ENCODE peak calls at places on chromosomes 12 and 14, in ten cellular contexts. V, Q, F, J, U, L, X, O, D and A are unnamed samples.

GRCh38 chr12:51482808-51483532 is 58.3 kb downstream of the SLC4A8 start:
- DNase-seq in V (no peak), Q (no peak), F (no peak), J (no peak), U (no peak), L (no peak), X (no peak), O (peak; percentile 57), D (peak; percentile 3), A (no peak)

GRCh38 chr12:94718114-94718513 is 67.8 kb upstream of the TMCC3 start:
- DNase-seq in V (no peak), Q (no peak), F (no peak), J (no peak), U (no peak), L (no peak), X (no peak), O (no peak), D (peak; percentile 21), A (no peak)

GRCh38 chr14:25041484-25041883 is 8.5 kb downstream of the STXBP6 start:
- DNase-seq in V (no peak), Q (no peak), F (no peak), J (no peak), U (no peak), L (no peak), X (no peak), O (no peak), D (no peak), A (no peak)

GRCh38 chr14:28770574-28770973 is 4.0 kb downstream of the FOXG1 start:
- DNase-seq in V (no peak), Q (no peak), F (no peak), J (no peak), U (no peak), L (no peak), X (no peak), O (no peak), D (no peak), A (no peak)

GRCh38 chr12:95943231-95943842 is at the start of gene AMDHD1:
- DNase-seq in V (peak; percentile 56), Q (peak; percentile 60), F (peak; percentile 74), J (peak; percentile 71), U (peak; percentile 34), L (peak; percentile 77), X (no peak), O (peak; percentile 84), D (peak; percentile 45), A (peak; percentile 62)

GRCh38 chr12:67695974-67696373 is 47.4 kb downstream of the DYRK2 start:
- DNase-seq in V (no peak), Q (no peak), F (no peak), J (no peak), U (no peak), L (no peak), X (no peak), O (no peak), D (no peak), A (no peak)

GRCh38 chr14:50806241-50806933 is 24.6 kb downstream of the NIN start:
- DNase-seq in V (no peak), Q (no peak), F (no peak), J (no peak), U (no peak), L (no peak), X (no peak), O (no peak), D (no peak), A (no peak)

GRCh38 chr12:43676183-43676813 is 82.3 kb downstream of the PUS7L start:
- DNase-seq in V (no peak), Q (no peak), F (no peak), J (no peak), U (no peak), L (no peak), X (no peak), O (no peak), D (peak; percentile 20), A (no peak)

GRCh38 chr12:102958073-102958829 is 777 bp downstream of the ASCL1 start:
- DNase-seq in V (no peak), Q (no peak), F (no peak), J (peak; percentile 48), U (no peak), L (peak; percentile 77), X (no peak), O (no peak), D (peak; percentile 38), A (no peak)

GRCh38 chr12:19203013-19203412 is 73.5 kb downstream of the PLEKHA5 start:
- DNase-seq in V (no peak), Q (no peak), F (no peak), J (no peak), U (no peak), L (no peak), X (no peak), O (no peak), D (no peak), A (no peak)

GRCh38 chr14:101355284-101355683 is 206.0 kb upstream of the DIO3 start:
- DNase-seq in V (peak; percentile 7), Q (no peak), F (peak; percentile 32), J (no peak), U (no peak), L (no peak), X (no peak), O (peak; percentile 25), D (no peak), A (no peak)

GRCh38 chr12:47763481-47764344 is 5.0 kb upstream of the RAPGEF3 start:
- DNase-seq in V (no peak), Q (no peak), F (no peak), J (no peak), U (no peak), L (peak; percentile 26), X (no peak), O (no peak), D (no peak), A (no peak)

GRCh38 chr12:15453613-15454012 is 131.3 kb downstream of the PTPRO start:
- DNase-seq in V (no peak), Q (no peak), F (no peak), J (no peak), U (no peak), L (no peak), X (no peak), O (no peak), D (no peak), A (no peak)

GRCh38 chr12:1865284-1865866 is 45.0 kb downstream of the LRTM2 start:
- DNase-seq in V (peak; percentile 10), Q (no peak), F (no peak), J (no peak), U (no peak), L (no peak), X (no peak), O (peak; percentile 17), D (no peak), A (no peak)